ENCODE peak calls at places on chromosomes 11 and 22, in seven cellular contexts. E is fibroblast of lung, Q is neural progenitor cell, B is endothelial cell of umbilical vein, K is HCT116, F is GM23338, C is mammary epithelial cell. N is an unnamed sample.

GRCh38 chr11:19714387-19715363 is 2.0 kb downstream of the NAV2 start:
- DNase-seq in E (peak), Q (peak), B (peak), K (no peak), F (peak), C (peak), N (peak)

GRCh38 chr11:61725632-61726280 is 26.7 kb upstream of the MYRF start:
- DNase-seq in E (peak), Q (no peak), B (peak), K (no peak), F (no peak), C (peak), N (no peak)

GRCh38 chr22:32830957-32831356 is 29.5 kb downstream of the TIMP3 start:
- DNase-seq in E (no peak), Q (no peak), B (no peak), K (no peak), F (no peak), C (no peak), N (no peak)

GRCh38 chr22:39278040-39278439 is 33.3 kb upstream of the PDGFB start:
- DNase-seq in E (peak), Q (no peak), B (no peak), K (no peak), F (peak), C (no peak), N (no peak)

GRCh38 chr11:12331239-12331874 is 46.0 kb upstream of the PARVA start:
- DNase-seq in E (peak), Q (peak), B (peak), K (peak), F (peak), C (peak), N (peak)

GRCh38 chr11:78365381-78365792 is 52.2 kb downstream of the GAB2 start:
- DNase-seq in E (peak), Q (peak), B (no peak), K (peak), F (peak), C (peak), N (peak)

GRCh38 chr22:40519284-40519947 is 117.1 kb downstream of the MRTFA start:
- DNase-seq in E (no peak), Q (no peak), B (no peak), K (no peak), F (no peak), C (peak), N (no peak)

GRCh38 chr11:23990346-23990745 is 506.5 kb upstream of the LUZP2 start:
- DNase-seq in E (no peak), Q (no peak), B (no peak), K (no peak), F (no peak), C (no peak), N (no peak)

GRCh38 chr11:35211952-35212351 is 73.0 kb downstream of the CD44 start:
- DNase-seq in E (no peak), Q (no peak), B (no peak), K (no peak), F (no peak), C (no peak), N (no peak)

GRCh38 chr22:40325315-40325714 is 21.0 kb upstream of the ADSL start:
- DNase-seq in E (no peak), Q (no peak), B (no peak), K (no peak), F (no peak), C (no peak), N (no peak)

GRCh38 chr11:118908264-118908663 is 17.5 kb downstream of the BCL9L start:
- DNase-seq in E (no peak), Q (no peak), B (no peak), K (no peak), F (no peak), C (no peak), N (no peak)

GRCh38 chr11:9802291-9802861 is 138.5 kb downstream of the SWAP70 start:
- DNase-seq in E (peak), Q (no peak), B (no peak), K (no peak), F (peak), C (peak), N (no peak)

GRCh38 chr11:133911169-133911568 is 45.6 kb downstream of the IGSF9B start:
- DNase-seq in E (no peak), Q (no peak), B (no peak), K (no peak), F (no peak), C (no peak), N (no peak)

GRCh38 chr11:117071344-117071787 is 26.9 kb downstream of the SIK3 start:
- DNase-seq in E (peak), Q (no peak), B (peak), K (no peak), F (peak), C (no peak), N (peak)

GRCh38 chr11:31477528-31478255 is 31.7 kb downstream of the IMMP1L start:
- DNase-seq in E (no peak), Q (no peak), B (no peak), K (no peak), F (no peak), C (no peak), N (no peak)

GRCh38 chr22:34105461-34106062 is 185.3 kb upstream of the LARGE1 start:
- DNase-seq in E (no peak), Q (peak), B (no peak), K (no peak), F (peak), C (peak), N (no peak)

GRCh38 chr11:118899296-118899688 is 15.6 kb downstream of the CXCR5 start:
- DNase-seq in E (no peak), Q (no peak), B (no peak), K (no peak), F (no peak), C (no peak), N (no peak)

GRCh38 chr11:57311109-57311936 is 13.4 kb downstream of the TNKS1BP1 start:
- DNase-seq in E (peak), Q (peak), B (peak), K (peak), F (peak), C (peak), N (peak)

GRCh38 chr22:17754233-17754925 is 19.9 kb downstream of the BID start:
- DNase-seq in E (no peak), Q (peak), B (no peak), K (no peak), F (peak), C (no peak), N (no peak)

GRCh38 chr11:32729976-32730375 is 64.5 kb downstream of the CCDC73 start:
- DNase-seq in E (peak), Q (no peak), B (no peak), K (no peak), F (no peak), C (no peak), N (no peak)

GRCh38 chr22:27230189-27230588 is 571.4 kb downstream of the MN1 start:
- DNase-seq in E (no peak), Q (no peak), B (no peak), K (no peak), F (no peak), C (no peak), N (no peak)

GRCh38 chr11:130145975-130146776 is 13.4 kb upstream of the ST14 start:
- DNase-seq in E (peak), Q (no peak), B (peak), K (peak), F (peak), C (peak), N (peak)

GRCh38 chr11:96287796-96288439 is 55.1 kb downstream of the MAML2 start:
- DNase-seq in E (peak), Q (no peak), B (no peak), K (no peak), F (no peak), C (no peak), N (no peak)

GRCh38 chr11:45926536-45927331 is 4.3 kb downstream of the LARGE2 start:
- DNase-seq in E (no peak), Q (no peak), B (no peak), K (no peak), F (no peak), C (no peak), N (no peak)

GRCh38 chr22:33405194-33405593 is 347.0 kb upstream of the SYN3 start:
- DNase-seq in E (no peak), Q (no peak), B (no peak), K (no peak), F (no peak), C (no peak), N (no peak)

GRCh38 chr11:45737056-45737455 is 67.9 kb upstream of the SLC35C1 start:
- DNase-seq in E (peak), Q (no peak), B (no peak), K (no peak), F (no peak), C (peak), N (no peak)

GRCh38 chr22:36435516-36436415 is 45.7 kb downstream of the TXN2 start:
- DNase-seq in E (no peak), Q (peak), B (no peak), K (no peak), F (peak), C (peak), N (peak)

GRCh38 chr22:27642104-27642800 is 159.3 kb downstream of the MN1 start:
- DNase-seq in E (peak), Q (peak), B (no peak), K (no peak), F (no peak), C (no peak), N (no peak)

GRCh38 chr11:16933756-16934603 is 80.2 kb downstream of the PLEKHA7 start:
- DNase-seq in E (peak), Q (no peak), B (no peak), K (no peak), F (no peak), C (no peak), N (no peak)

GRCh38 chr11:125410091-125410490 is 86.0 kb downstream of the FEZ1 start:
- DNase-seq in E (no peak), Q (peak), B (no peak), K (no peak), F (peak), C (peak), N (no peak)

GRCh38 chr22:37681556-37682049 is 4.5 kb upstream of the NOL12 start:
- DNase-seq in E (peak), Q (peak), B (peak), K (peak), F (peak), C (peak), N (peak)

GRCh38 chr22:19969141-19969928 is 27.7 kb upstream of the TXNRD2 start:
- DNase-seq in E (no peak), Q (no peak), B (no peak), K (no peak), F (no peak), C (no peak), N (no peak)

GRCh38 chr11:92711913-92712312 is 257.5 kb upstream of the MTNR1B start:
- DNase-seq in E (peak), Q (no peak), B (no peak), K (no peak), F (no peak), C (no peak), N (peak)

GRCh38 chr22:25397616-25398015 is 166.9 kb upstream of the GRK3 start:
- DNase-seq in E (no peak), Q (no peak), B (no peak), K (no peak), F (no peak), C (no peak), N (no peak)

GRCh38 chr22:25395468-25395867 is 169.0 kb upstream of the GRK3 start:
- DNase-seq in E (no peak), Q (no peak), B (no peak), K (no peak), F (no peak), C (no peak), N (no peak)

GRCh38 chr22:25395915-25396314 is 168.6 kb upstream of the GRK3 start:
- DNase-seq in E (no peak), Q (no peak), B (no peak), K (no peak), F (no peak), C (no peak), N (no peak)

GRCh38 chr22:25399649-25400151 is 164.8 kb upstream of the GRK3 start:
- DNase-seq in E (no peak), Q (no peak), B (no peak), K (no peak), F (no peak), C (no peak), N (no peak)

GRCh38 chr22:25396615-25397200 is 167.8 kb upstream of the GRK3 start:
- DNase-seq in E (no peak), Q (no peak), B (no peak), K (no peak), F (no peak), C (no peak), N (no peak)
- TF ChIP-seq EZH2 in E (no peak), Q (no peak), B (no peak), K (no peak), F (no peak), C (no peak), N (no peak)

GRCh38 chr11:67372993-67373915 is at the start of gene CLCF1:
- DNase-seq in E (peak), Q (peak), B (no peak), K (no peak), F (peak), C (peak), N (peak)
- TF ChIP-seq EZH2 in E (no peak), Q (peak), B (no peak), K (no peak), F (peak), C (no peak), N (no peak)

DNA sequence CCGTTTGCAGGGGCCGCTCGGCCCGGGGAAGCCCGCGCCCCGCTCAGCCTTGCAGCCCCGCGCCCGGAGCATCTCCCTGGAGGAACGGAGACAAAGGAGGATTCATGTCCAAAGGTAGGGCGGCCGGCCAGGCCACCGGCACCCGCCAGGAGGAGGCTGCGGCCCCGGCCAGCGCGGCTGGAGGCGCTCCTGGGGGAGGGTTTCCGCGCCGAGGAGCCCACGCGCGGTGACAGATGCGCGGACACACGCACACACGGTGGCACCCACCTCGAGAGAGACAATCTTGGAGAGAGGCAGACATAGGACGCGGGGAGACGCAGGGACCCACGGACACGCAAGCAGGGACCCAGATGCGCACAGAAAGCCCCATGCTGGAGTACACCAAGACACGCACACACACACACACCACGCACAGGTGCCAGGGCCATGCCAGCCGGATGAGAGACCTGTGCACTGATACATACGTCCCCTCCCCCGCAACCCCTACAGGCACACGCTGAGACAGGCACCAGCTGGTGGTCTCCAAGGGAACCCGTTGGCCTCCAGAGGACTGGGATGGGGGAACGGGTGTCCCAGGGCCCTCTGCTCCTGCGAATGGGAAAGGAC is 7.8 kb downstream of the SEPTIN3 start:
- DNase-seq in E (no peak), Q (peak), B (no peak), K (no peak), F (peak), C (no peak), N (no peak)
- TF ChIP-seq EZH2 in E (no peak), Q (no peak), B (peak), K (no peak), F (no peak), C (peak), N (no peak)

GRCh38 chr22:44838316-44839016 is 86.1 kb downstream of the ARHGAP8 start:
- DNase-seq in E (no peak), Q (no peak), B (no peak), K (no peak), F (no peak), C (no peak), N (no peak)

GRCh38 chr22:44837481-44837880 is 85.1 kb downstream of the ARHGAP8 start:
- DNase-seq in E (no peak), Q (no peak), B (no peak), K (no peak), F (peak), C (no peak), N (no peak)

GRCh38 chr22:44840611-44841322 is 88.4 kb downstream of the ARHGAP8 start:
- DNase-seq in E (no peak), Q (no peak), B (no peak), K (no peak), F (no peak), C (no peak), N (no peak)

GRCh38 chr22:44839721-44840120 is 87.3 kb downstream of the ARHGAP8 start:
- DNase-seq in E (no peak), Q (no peak), B (no peak), K (no peak), F (no peak), C (no peak), N (no peak)

DNA sequence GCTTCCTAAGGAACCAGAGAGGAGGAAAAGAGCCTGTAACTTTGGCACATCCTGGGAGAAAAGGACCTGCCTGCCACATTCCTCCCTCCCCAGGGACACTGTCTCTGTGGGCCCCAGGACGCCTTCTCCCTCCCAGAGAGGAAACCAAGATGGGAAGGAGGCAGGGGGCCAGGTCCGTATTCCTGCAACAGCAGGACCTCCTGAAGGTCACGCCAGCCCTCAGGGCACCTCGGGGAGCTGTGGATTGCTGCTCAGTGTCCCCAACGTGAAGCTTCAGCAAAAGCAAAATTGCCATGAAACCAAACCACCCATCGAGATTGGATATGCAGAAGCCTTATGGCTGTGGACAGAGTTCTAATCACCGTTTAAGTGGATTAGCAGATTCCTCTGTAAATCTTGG is 86.7 kb downstream of the ARHGAP8 start:
- DNase-seq in E (no peak), Q (no peak), B (no peak), K (no peak), F (no peak), C (no peak), N (no peak)
- TF ChIP-seq EZH2 in E (no peak), Q (no peak), B (no peak), K (no peak), F (no peak), C (no peak), N (no peak)

GRCh38 chr11:70697701-70698100 is 299.4 kb downstream of the CTTN start:
- DNase-seq in E (no peak), Q (no peak), B (no peak), K (no peak), F (no peak), C (no peak), N (no peak)

GRCh38 chr11:70700871-70701270 is 302.5 kb downstream of the CTTN start:
- DNase-seq in E (no peak), Q (peak), B (no peak), K (no peak), F (no peak), C (no peak), N (no peak)

GRCh38 chr11:70700453-70700852 is 302.1 kb downstream of the CTTN start:
- DNase-seq in E (no peak), Q (no peak), B (no peak), K (no peak), F (no peak), C (no peak), N (no peak)

GRCh38 chr11:70699294-70700221 is 301.2 kb downstream of the CTTN start:
- DNase-seq in E (no peak), Q (peak), B (no peak), K (no peak), F (peak), C (no peak), N (no peak)

DNA sequence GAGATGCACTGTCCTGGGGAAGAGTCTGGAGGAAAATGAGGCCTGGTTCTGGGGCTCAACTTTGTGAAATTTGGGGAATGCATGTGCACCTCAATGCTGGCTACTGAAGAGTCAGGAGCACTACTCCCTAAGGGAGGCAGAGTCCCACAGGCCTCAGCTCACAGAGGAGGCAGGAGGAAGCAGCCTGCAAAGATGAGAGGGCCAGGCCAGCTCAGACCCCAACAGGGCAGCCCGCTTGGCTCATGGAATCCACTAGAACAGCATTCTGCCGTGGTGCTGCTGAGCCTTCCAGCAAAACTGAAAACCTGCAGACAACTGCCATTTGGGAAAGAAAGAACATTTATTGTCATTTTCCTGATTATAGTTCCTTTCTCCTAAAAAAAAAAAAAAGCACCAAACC is 300.5 kb downstream of the CTTN start:
- DNase-seq in E (no peak), Q (no peak), B (no peak), K (no peak), F (no peak), C (no peak), N (no peak)
- TF ChIP-seq EZH2 in E (no peak), Q (no peak), B (no peak), K (no peak), F (no peak), C (no peak), N (no peak)

GRCh38 chr11:127656266-127656879 is 655.8 kb upstream of the KIRREL3 start:
- DNase-seq in E (peak), Q (no peak), B (peak), K (no peak), F (no peak), C (peak), N (no peak)

GRCh38 chr11:127651175-127651887 is 650.8 kb upstream of the KIRREL3 start:
- DNase-seq in E (peak), Q (no peak), B (peak), K (no peak), F (no peak), C (peak), N (no peak)

GRCh38 chr11:127649958-127650357 is 649.4 kb upstream of the KIRREL3 start:
- DNase-seq in E (no peak), Q (no peak), B (no peak), K (no peak), F (no peak), C (no peak), N (no peak)

GRCh38 chr11:127651888-127652221 is 651.3 kb upstream of the KIRREL3 start:
- DNase-seq in E (peak), Q (no peak), B (peak), K (no peak), F (no peak), C (peak), N (no peak)

GRCh38 chr11:127653071-127653470 is 652.5 kb upstream of the KIRREL3 start:
- DNase-seq in E (no peak), Q (no peak), B (no peak), K (no peak), F (no peak), C (no peak), N (no peak)
- TF ChIP-seq EZH2 in E (no peak), Q (no peak), B (no peak), K (no peak), F (no peak), C (no peak), N (no peak)

DNA sequence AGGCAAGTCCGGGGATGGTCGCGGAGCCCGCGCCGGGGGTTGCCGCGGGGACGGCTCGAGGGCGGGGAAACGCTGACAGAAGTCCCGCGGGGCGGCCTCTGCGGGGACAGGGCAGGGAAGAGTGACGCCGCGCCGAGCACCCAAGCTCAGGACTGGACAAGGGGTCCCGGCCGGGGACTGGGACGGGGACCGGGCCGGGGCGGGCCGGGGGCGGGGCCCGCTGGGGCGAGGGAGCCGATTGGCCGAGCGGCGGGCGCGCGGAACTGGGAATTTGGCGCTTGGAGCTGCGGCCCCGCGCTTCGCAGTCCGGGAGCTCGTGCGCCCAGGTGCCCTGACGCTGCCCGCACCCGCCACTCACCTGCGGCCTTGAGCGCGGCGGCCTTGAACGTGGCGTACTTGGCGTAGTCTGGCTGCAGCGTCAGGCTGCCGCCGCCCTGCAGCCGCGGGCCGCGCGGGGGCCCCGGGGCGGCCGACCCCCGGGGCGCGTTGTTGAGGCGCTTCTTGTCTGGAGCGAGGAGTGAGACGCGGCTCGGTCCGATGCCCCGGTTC is 4.8 kb downstream of the SHISA8 start:
- DNase-seq in E (no peak), Q (peak), B (no peak), K (no peak), F (peak), C (no peak), N (no peak)
- TF ChIP-seq EZH2 in E (no peak), Q (peak), B (peak), K (no peak), F (no peak), C (no peak), N (no peak)